ENCODE peak calls at places on chromosomes 7 and 10, in four cellular contexts. V, S, J and W are unnamed samples.

GRCh38 chr7:104973909-104974415 is 40.0 kb upstream of the KMT2E start:
- DNase-seq in J (no peak), S (no peak), V (peak), W (no peak)

GRCh38 chr7:32958046-32959025 is 1.1 kb downstream of the FKBP9 start:
- DNase-seq in S (peak), J (no peak), V (peak), W (no peak)

GRCh38 chr7:43572516-43573049 is 10.3 kb upstream of the STK17A start:
- DNase-seq in J (no peak), S (peak), V (peak), W (no peak)

GRCh38 chr10:43922335-43923280 is 273.9 kb upstream of the ZNF32 start:
- DNase-seq in S (no peak), J (no peak), V (no peak), W (no peak)

GRCh38 chr7:93226310-93226709 is at the start of gene HEPACAM2:
- DNase-seq in S (no peak), J (no peak), V (no peak), W (no peak)

GRCh38 chr7:2301510-2301860 is 12.8 kb downstream of the SNX8 start:
- DNase-seq in S (no peak), J (no peak), V (no peak), W (no peak)

GRCh38 chr7:112995091-112995824 is 91.4 kb downstream of the GPR85 start:
- DNase-seq in S (no peak), J (no peak), V (peak), W (no peak)

GRCh38 chr7:123748171-123748733 is 551 bp downstream of the WASL start:
- DNase-seq in J (peak), S (no peak), V (peak), W (peak)

GRCh38 chr7:33716581-33717477 is 188.5 kb upstream of the BMPER start:
- DNase-seq in J (no peak), V (peak), S (no peak), W (no peak)

GRCh38 chr10:124152781-124153600 is 59.6 kb upstream of the CHST15 start:
- DNase-seq in J (peak), V (peak), S (no peak), W (no peak)

GRCh38 chr7:15686957-15687644 is 618 bp upstream of the MEOX2 start:
- DNase-seq in J (no peak), V (no peak), S (no peak), W (no peak)

GRCh38 chr7:15686209-15686956 is at the start of gene MEOX2:
- DNase-seq in J (no peak), V (peak), S (peak), W (peak)

GRCh38 chr7:15684834-15685233 is 1.6 kb downstream of the MEOX2 start:
- DNase-seq in J (no peak), S (no peak), V (no peak), W (no peak)

GRCh38 chr7:15684036-15684815 is 2.3 kb downstream of the MEOX2 start:
- DNase-seq in V (no peak), J (no peak), S (no peak), W (no peak)

DNA sequence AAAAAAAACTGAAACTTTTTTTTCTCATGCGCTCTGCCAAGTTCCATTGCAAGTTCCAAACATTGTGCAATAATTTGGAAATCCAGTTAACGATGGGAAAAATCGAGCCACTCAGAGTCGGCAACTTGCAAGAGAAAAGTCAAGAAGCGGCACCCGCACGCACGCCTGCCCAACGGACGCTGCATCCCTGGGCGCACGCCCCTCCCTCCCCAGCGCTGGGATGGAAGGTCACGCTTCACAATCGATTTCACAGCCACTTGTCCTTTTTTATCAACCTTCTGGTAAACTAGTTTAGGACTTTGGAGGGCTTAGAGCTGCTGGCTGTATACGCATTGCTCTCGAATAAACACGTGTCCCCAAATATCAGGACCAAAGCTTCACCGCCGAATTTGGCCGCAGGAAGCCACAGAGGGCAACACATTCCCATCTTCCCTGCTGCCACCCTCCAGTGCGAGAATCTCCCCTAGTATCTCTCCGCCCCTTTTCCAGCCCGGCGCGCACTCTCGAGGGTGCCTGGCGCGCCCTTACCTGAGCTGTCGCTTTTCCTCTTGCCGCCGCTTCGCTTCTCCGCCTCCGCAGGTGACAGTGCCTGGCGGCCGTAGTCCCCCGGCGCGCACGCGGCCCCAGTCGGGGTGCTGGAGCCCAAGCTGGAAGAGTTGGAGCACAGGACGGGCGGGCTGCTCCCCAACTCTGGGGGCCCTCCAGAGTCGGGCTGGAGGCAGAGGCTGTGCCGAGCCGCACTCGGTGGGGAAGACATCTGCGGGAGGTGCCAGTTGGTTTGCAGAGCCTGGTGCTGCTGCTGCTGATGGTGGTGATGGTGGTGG is 913 bp downstream of the MEOX2 start:
- DNase-seq in V (no peak), J (no peak), S (peak), W (peak)
- H3K4me3 ChIP-seq in V (peak), J (no peak), S (peak), W (peak)

GRCh38 chr10:28587970-28588290 is 55.0 kb downstream of the WAC start:
- DNase-seq in S (no peak), J (no peak), V (no peak), W (no peak)
- TF ChIP-seq CTCF in S (peak), J (no peak), V (no peak), W (no peak)

GRCh38 chr7:135772639-135773019 is 24.0 kb upstream of the FAM180A start:
- DNase-seq in J (no peak), S (no peak), V (no peak), W (no peak)

GRCh38 chr7:135775230-135775629 is 26.6 kb upstream of the FAM180A start:
- DNase-seq in J (no peak), S (no peak), V (no peak), W (no peak)

GRCh38 chr7:135773451-135773850 is 24.8 kb upstream of the FAM180A start:
- DNase-seq in V (no peak), S (no peak), J (no peak), W (no peak)

GRCh38 chr7:135771961-135772638 is 23.5 kb upstream of the FAM180A start:
- DNase-seq in V (peak), S (no peak), J (no peak), W (no peak)

GRCh38 chr7:135774284-135774683 is 25.7 kb upstream of the FAM180A start:
- DNase-seq in V (no peak), J (no peak), S (no peak), W (no peak)
- H3K27ac ChIP-seq in V (no peak), J (no peak), S (no peak), W (no peak)

DNA sequence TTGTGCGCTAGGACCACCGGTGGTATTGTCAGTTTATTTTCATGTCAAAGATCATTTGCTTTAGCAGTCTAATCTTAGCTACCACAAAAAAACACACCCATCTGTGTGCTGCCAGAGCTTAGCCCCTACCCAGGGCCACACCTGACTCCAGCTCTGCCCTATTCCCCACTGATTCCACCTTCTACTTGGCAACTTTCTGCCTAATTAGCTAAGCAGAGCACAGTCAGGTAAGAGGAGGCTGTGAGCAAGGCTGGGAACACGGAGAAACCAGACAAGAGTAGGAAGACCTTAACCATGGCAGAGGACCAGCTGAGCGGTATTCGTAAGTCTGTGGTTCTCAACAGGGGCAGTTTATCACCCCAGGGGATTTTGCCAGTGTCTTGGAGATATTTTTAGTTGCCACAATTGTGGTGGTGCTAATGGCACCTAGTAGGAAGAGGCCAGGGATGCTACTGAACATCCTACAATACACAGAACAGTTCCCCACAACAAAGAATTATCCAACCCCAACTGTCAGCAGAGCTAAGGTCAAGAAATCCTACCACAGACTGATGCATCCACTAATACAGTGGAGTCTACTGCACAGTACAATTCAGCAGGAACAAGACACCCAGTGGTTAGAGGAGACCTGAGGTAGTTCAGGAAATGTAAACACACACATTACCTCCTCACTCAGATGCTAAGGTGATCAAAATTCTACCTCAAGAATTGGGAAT is 91.6 kb downstream of the ZFAND4 start:
- DNase-seq in J (peak), V (no peak), S (no peak), W (no peak)
- H3K4me3 ChIP-seq in J (peak), V (no peak), S (no peak), W (no peak)

GRCh38 chr10:49619613-49620012 is 5.8 kb downstream of the CHAT start:
- DNase-seq in S (no peak), V (no peak), J (no peak), W (no peak)
- TF ChIP-seq CTCF in S (no peak), V (peak), J (no peak), W (no peak)

GRCh38 chr7:40921589-40922315 is 781.1 kb downstream of the INHBA start:
- DNase-seq in S (no peak), V (no peak), J (no peak), W (no peak)

GRCh38 chr7:40922316-40922670 is 780.6 kb downstream of the INHBA start:
- DNase-seq in S (no peak), J (no peak), V (peak), W (no peak)

GRCh38 chr7:40918701-40919271 is 784.0 kb downstream of the SUGCT start:
- DNase-seq in V (peak), S (no peak), J (no peak), W (no peak)

GRCh38 chr7:40923631-40924030 is 779.3 kb downstream of the INHBA start:
- DNase-seq in J (no peak), V (no peak), S (no peak), W (no peak)
- H3K27ac ChIP-seq in J (no peak), V (no peak), S (no peak), W (no peak)

DNA sequence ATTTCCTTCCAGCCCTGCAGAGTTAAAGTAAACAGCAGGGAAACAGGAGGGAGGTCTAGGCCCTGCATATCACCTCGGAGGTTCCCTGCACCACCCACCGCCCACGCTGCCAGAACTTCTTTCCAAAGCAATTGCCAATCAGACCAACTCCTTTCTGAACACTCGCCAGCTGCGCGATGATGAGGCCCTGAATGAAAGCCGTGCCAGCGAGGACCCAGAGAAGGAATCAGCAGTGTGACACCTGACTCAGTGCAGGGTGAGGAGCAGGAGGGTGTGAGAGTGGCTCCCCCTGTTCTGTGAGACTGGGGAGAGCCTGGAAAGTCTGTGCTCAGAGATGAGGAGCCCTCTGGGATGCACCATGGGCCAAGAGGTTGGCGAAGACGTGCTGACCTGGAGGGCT is 3.3 kb upstream of the TCERG1L start:
- DNase-seq in V (no peak), S (no peak), J (no peak), W (no peak)
- H3K4me3 ChIP-seq in V (no peak), S (no peak), J (no peak), W (no peak)